ENCODE peak calls at places on chromosomes 4 and X, in seven cellular contexts. C is naive thymus-derived CD8-positive, alpha-beta T cell; Q is RPMI7951; M is neural crest cell; U is NCI-H1417; P is CD8-positive, alpha-beta memory T cell; N is OCI-LY7. O is an unnamed sample.

GRCh38 chr4:612052-612748 is 13.2 kb upstream of the PDE6B start:
- DNase-seq in Q (no peak), N (no peak), M (no peak), P (peak), C (no peak), U (no peak), O (no peak)

GRCh38 chr4:109014593-109015412 is 251.9 kb upstream of the ETNPPL start:
- DNase-seq in C (no peak), P (no peak), U (no peak), N (no peak), M (no peak), Q (no peak), O (no peak)

GRCh38 chrX:47171996-47172395 is 21.6 kb upstream of the UBA1 start:
- DNase-seq in P (no peak), Q (no peak), C (no peak), M (no peak), U (no peak), N (no peak), O (no peak)

GRCh38 chr4:7151668-7152227 is 40.6 kb upstream of the SORCS2 start:
- DNase-seq in P (no peak), C (no peak), M (no peak), Q (no peak), N (no peak), U (no peak), O (no peak)

GRCh38 chr4:54217642-54218486 is 11.2 kb upstream of the PDGFRA start:
- DNase-seq in P (peak), Q (peak), C (peak), U (peak), M (peak), N (peak), O (peak)

GRCh38 chr4:133389029-133389428 is 239.9 kb downstream of the PCDH10 start:
- DNase-seq in M (no peak), N (no peak), P (no peak), Q (no peak), U (no peak), C (no peak), O (no peak)

GRCh38 chrX:13007519-13008188 is 32.7 kb downstream of the TMSB4X start:
- DNase-seq in P (no peak), M (no peak), U (peak), C (no peak), N (no peak), Q (peak), O (no peak)

GRCh38 chr4:140607852-140608251 is 39.1 kb upstream of the UCP1 start:
- DNase-seq in P (no peak), C (no peak), U (no peak), M (no peak), N (no peak), Q (no peak), O (no peak)

GRCh38 chr4:18127030-18127429 is 105.5 kb upstream of the LCORL start:
- DNase-seq in N (no peak), C (no peak), M (no peak), Q (no peak), U (no peak), P (no peak), O (no peak)

GRCh38 chr4:185955817-185956542 is 113.0 kb upstream of the TLR3 start:
- DNase-seq in N (no peak), U (no peak), P (no peak), Q (no peak), M (no peak), C (no peak), O (no peak)

GRCh38 chrX:71466979-71467523 is 65.9 kb upstream of the OGT start:
- DNase-seq in U (no peak), N (no peak), Q (no peak), M (no peak), P (no peak), C (no peak), O (no peak)

GRCh38 chr4:76948441-76949292 is 885 bp upstream of the SEPTIN11 start:
- DNase-seq in M (peak), N (peak), Q (peak), C (peak), U (peak), P (peak), O (peak)